ENCODE peak calls at places on chromosomes 5 and 9, in nine cellular contexts. One of them, this sample, is unnamed.

GRCh38 chr9:126696091-126696763 is 82.5 kb downstream of the LMX1B start:
- DNase-seq in GM12878: no peak
- DNase-seq in HCT116: no peak
- DNase-seq in K562: no peak
- DNase-seq in A549: no peak
- DNase-seq in SK-N-SH: peak
- DNase-seq in Panc1: no peak
- DNase-seq in HL-60: no peak
- DNase-seq in HepG2: no peak
- DNase-seq in this sample: no peak

GRCh38 chr5:82349651-82350050 is 71.5 kb upstream of the RPS23 start:
- DNase-seq in Panc1: no peak
- DNase-seq in HepG2: no peak
- DNase-seq in HL-60: no peak
- DNase-seq in A549: no peak
- DNase-seq in GM12878: no peak
- DNase-seq in SK-N-SH: peak
- DNase-seq in K562: peak
- DNase-seq in HCT116: no peak
- DNase-seq in this sample: peak

GRCh38 chr5:38556599-38557308 is at the start of gene LIFR:
- DNase-seq in Panc1: no peak
- DNase-seq in HCT116: peak
- DNase-seq in K562: peak
- DNase-seq in SK-N-SH: peak
- DNase-seq in A549: peak
- DNase-seq in GM12878: no peak
- DNase-seq in HepG2: peak
- DNase-seq in HL-60: no peak
- DNase-seq in this sample: peak

GRCh38 chr5:155772009-155772662 is 554.8 kb upstream of the SGCD start:
- DNase-seq in HL-60: no peak
- DNase-seq in Panc1: no peak
- DNase-seq in K562: no peak
- DNase-seq in GM12878: no peak
- DNase-seq in HCT116: no peak
- DNase-seq in A549: no peak
- DNase-seq in SK-N-SH: no peak
- DNase-seq in HepG2: no peak
- DNase-seq in this sample: peak

GRCh38 chr9:128485414-128485855 is 19.1 kb upstream of the GLE1 start:
- DNase-seq in K562: no peak
- DNase-seq in A549: no peak
- DNase-seq in SK-N-SH: no peak
- DNase-seq in HepG2: no peak
- DNase-seq in Panc1: no peak
- DNase-seq in HL-60: no peak
- DNase-seq in GM12878: no peak
- DNase-seq in HCT116: no peak
- DNase-seq in this sample: peak

GRCh38 chr9:3962467-3962866 is 337.4 kb downstream of the GLIS3 start:
- DNase-seq in SK-N-SH: no peak
- DNase-seq in GM12878: no peak
- DNase-seq in HL-60: no peak
- DNase-seq in A549: peak
- DNase-seq in HCT116: no peak
- DNase-seq in HepG2: peak
- DNase-seq in K562: no peak
- DNase-seq in Panc1: peak
- DNase-seq in this sample: no peak

GRCh38 chr9:133191989-133192388 is 17.1 kb downstream of the OBP2B start:
- DNase-seq in SK-N-SH: no peak
- DNase-seq in HCT116: no peak
- DNase-seq in Panc1: no peak
- DNase-seq in A549: no peak
- DNase-seq in GM12878: no peak
- DNase-seq in HL-60: no peak
- DNase-seq in K562: peak
- DNase-seq in HepG2: no peak
- DNase-seq in this sample: no peak

GRCh38 chr5:113213551-113213971 is 221.2 kb downstream of the TSSK1B start:
- DNase-seq in HCT116: no peak
- DNase-seq in HepG2: no peak
- DNase-seq in GM12878: no peak
- DNase-seq in SK-N-SH: no peak
- DNase-seq in HL-60: no peak
- DNase-seq in A549: no peak
- DNase-seq in Panc1: no peak
- DNase-seq in K562: no peak
- DNase-seq in this sample: no peak

GRCh38 chr5:17148481-17148880 is 69.0 kb upstream of the BASP1 start:
- DNase-seq in A549: no peak
- DNase-seq in HepG2: no peak
- DNase-seq in HL-60: no peak
- DNase-seq in Panc1: no peak
- DNase-seq in HCT116: no peak
- DNase-seq in SK-N-SH: no peak
- DNase-seq in K562: no peak
- DNase-seq in GM12878: no peak
- DNase-seq in this sample: no peak

GRCh38 chr5:13580058-13580457 is 364.4 kb downstream of the DNAH5 start:
- DNase-seq in SK-N-SH: no peak
- DNase-seq in HL-60: no peak
- DNase-seq in K562: no peak
- DNase-seq in A549: no peak
- DNase-seq in GM12878: no peak
- DNase-seq in HCT116: no peak
- DNase-seq in Panc1: no peak
- DNase-seq in HepG2: no peak
- DNase-seq in this sample: no peak

GRCh38 chr5:171606414-171607024 is 179.1 kb upstream of the SMIM23 start:
- DNase-seq in HepG2: no peak
- DNase-seq in HL-60: peak
- DNase-seq in GM12878: no peak
- DNase-seq in K562: peak
- DNase-seq in SK-N-SH: no peak
- DNase-seq in HCT116: peak
- DNase-seq in Panc1: no peak
- DNase-seq in A549: no peak
- DNase-seq in this sample: peak

GRCh38 chr9:118459832-118460425 is 755.7 kb downstream of the TLR4 start:
- DNase-seq in K562: no peak
- DNase-seq in HCT116: no peak
- DNase-seq in A549: no peak
- DNase-seq in Panc1: no peak
- DNase-seq in SK-N-SH: no peak
- DNase-seq in HepG2: no peak
- DNase-seq in HL-60: no peak
- DNase-seq in GM12878: no peak
- DNase-seq in this sample: no peak

DNA sequence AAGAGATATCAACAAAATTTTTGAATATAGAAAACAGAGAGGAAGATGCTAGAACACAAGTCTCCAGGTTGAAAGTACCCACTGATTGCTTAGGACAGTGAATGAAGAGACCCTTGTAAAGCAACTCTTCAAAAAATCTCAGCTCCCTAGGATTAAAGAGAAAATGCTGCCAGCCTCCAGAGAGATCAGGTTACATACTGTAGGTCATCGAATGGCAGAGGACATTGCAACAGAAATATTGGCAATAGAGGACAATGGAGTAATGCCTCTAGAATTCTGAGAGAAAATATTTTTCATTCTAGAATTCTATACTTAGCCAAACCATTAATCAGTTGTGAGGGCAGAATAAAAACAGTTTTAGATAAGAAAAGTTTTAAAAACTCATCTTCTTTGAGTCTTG is 43.1 kb upstream of the ELL2 start:
- DNase-seq in GM12878: no peak
- DNase-seq in A549: no peak
- DNase-seq in Panc1: no peak
- DNase-seq in SK-N-SH: no peak
- DNase-seq in HepG2: no peak
- DNase-seq in K562: no peak
- DNase-seq in HCT116: no peak
- DNase-seq in HL-60: no peak
- DNase-seq in this sample: no peak
- TF ChIP-seq REST in GM12878: no peak
- TF ChIP-seq REST in A549: no peak
- TF ChIP-seq REST in Panc1: no peak
- TF ChIP-seq REST in SK-N-SH: no peak
- TF ChIP-seq REST in HepG2: no peak
- TF ChIP-seq REST in K562: no peak
- TF ChIP-seq REST in HCT116: no peak
- TF ChIP-seq REST in HL-60: no peak
- TF ChIP-seq REST in this sample: no peak

GRCh38 chr5:6236858-6237481 is 141.4 kb downstream of the MED10 start:
- DNase-seq in A549: no peak
- DNase-seq in Panc1: no peak
- DNase-seq in SK-N-SH: no peak
- DNase-seq in HL-60: no peak
- DNase-seq in GM12878: peak
- DNase-seq in K562: no peak
- DNase-seq in HepG2: no peak
- DNase-seq in HCT116: no peak
- DNase-seq in this sample: no peak
- H3K4me3 ChIP-seq in A549: no peak
- H3K4me3 ChIP-seq in Panc1: no peak
- H3K4me3 ChIP-seq in SK-N-SH: no peak
- H3K4me3 ChIP-seq in HL-60: no peak
- H3K4me3 ChIP-seq in GM12878: no peak
- H3K4me3 ChIP-seq in K562: no peak
- H3K4me3 ChIP-seq in HepG2: no peak
- H3K4me3 ChIP-seq in HCT116: no peak
- H3K4me3 ChIP-seq in this sample: no peak

GRCh38 chr5:8905021-8905420 is 640.9 kb downstream of the SEMA5A start:
- DNase-seq in HL-60: no peak
- DNase-seq in Panc1: no peak
- DNase-seq in K562: no peak
- DNase-seq in GM12878: no peak
- DNase-seq in HCT116: no peak
- DNase-seq in A549: no peak
- DNase-seq in HepG2: no peak
- DNase-seq in SK-N-SH: no peak
- DNase-seq in this sample: no peak

GRCh38 chr5:8906303-8906967 is 639.4 kb downstream of the SEMA5A start:
- DNase-seq in A549: no peak
- DNase-seq in HL-60: no peak
- DNase-seq in GM12878: no peak
- DNase-seq in K562: no peak
- DNase-seq in Panc1: no peak
- DNase-seq in HCT116: no peak
- DNase-seq in HepG2: no peak
- DNase-seq in SK-N-SH: no peak
- DNase-seq in this sample: no peak

GRCh38 chr5:8908055-8908683 is 637.7 kb downstream of the SEMA5A start:
- DNase-seq in HepG2: no peak
- DNase-seq in K562: peak
- DNase-seq in Panc1: peak
- DNase-seq in SK-N-SH: peak
- DNase-seq in GM12878: no peak
- DNase-seq in HL-60: no peak
- DNase-seq in A549: peak
- DNase-seq in HCT116: no peak
- DNase-seq in this sample: peak

GRCh38 chr5:8912106-8912505 is 633.8 kb downstream of the SEMA5A start:
- DNase-seq in GM12878: no peak
- DNase-seq in A549: no peak
- DNase-seq in HL-60: no peak
- DNase-seq in K562: no peak
- DNase-seq in HepG2: no peak
- DNase-seq in SK-N-SH: no peak
- DNase-seq in Panc1: no peak
- DNase-seq in HCT116: no peak
- DNase-seq in this sample: no peak

GRCh38 chr5:8907168-8907868 is 638.6 kb downstream of the SEMA5A start:
- DNase-seq in A549: no peak
- DNase-seq in HL-60: no peak
- DNase-seq in HCT116: no peak
- DNase-seq in GM12878: no peak
- DNase-seq in Panc1: peak
- DNase-seq in SK-N-SH: no peak
- DNase-seq in K562: no peak
- DNase-seq in HepG2: no peak
- DNase-seq in this sample: no peak
- TF ChIP-seq CTCF in A549: no peak
- TF ChIP-seq CTCF in HL-60: no peak
- TF ChIP-seq CTCF in HCT116: no peak
- TF ChIP-seq CTCF in GM12878: no peak
- TF ChIP-seq CTCF in Panc1: no peak
- TF ChIP-seq CTCF in SK-N-SH: no peak
- TF ChIP-seq CTCF in K562: no peak
- TF ChIP-seq CTCF in HepG2: no peak
- TF ChIP-seq CTCF in this sample: no peak

GRCh38 chr9:27181381-27181780 is 72.4 kb downstream of the TEK start:
- DNase-seq in A549: no peak
- DNase-seq in HepG2: no peak
- DNase-seq in HL-60: no peak
- DNase-seq in K562: no peak
- DNase-seq in SK-N-SH: no peak
- DNase-seq in Panc1: no peak
- DNase-seq in HCT116: no peak
- DNase-seq in GM12878: no peak
- DNase-seq in this sample: no peak

GRCh38 chr9:27183151-27183550 is 74.1 kb downstream of the TEK start:
- DNase-seq in K562: no peak
- DNase-seq in Panc1: no peak
- DNase-seq in HL-60: no peak
- DNase-seq in HCT116: no peak
- DNase-seq in SK-N-SH: no peak
- DNase-seq in A549: no peak
- DNase-seq in HepG2: no peak
- DNase-seq in GM12878: no peak
- DNase-seq in this sample: no peak

GRCh38 chr9:27182421-27182820 is 73.4 kb downstream of the TEK start:
- DNase-seq in GM12878: no peak
- DNase-seq in SK-N-SH: no peak
- DNase-seq in HCT116: no peak
- DNase-seq in HL-60: no peak
- DNase-seq in HepG2: no peak
- DNase-seq in Panc1: no peak
- DNase-seq in A549: no peak
- DNase-seq in K562: no peak
- DNase-seq in this sample: no peak

GRCh38 chr9:27183701-27184100 is 74.7 kb downstream of the TEK start:
- DNase-seq in GM12878: no peak
- DNase-seq in HL-60: no peak
- DNase-seq in A549: no peak
- DNase-seq in K562: no peak
- DNase-seq in HepG2: no peak
- DNase-seq in HCT116: no peak
- DNase-seq in Panc1: no peak
- DNase-seq in SK-N-SH: no peak
- DNase-seq in this sample: no peak

GRCh38 chr9:27184556-27185351 is 75.7 kb downstream of the TEK start:
- DNase-seq in Panc1: no peak
- DNase-seq in SK-N-SH: no peak
- DNase-seq in GM12878: no peak
- DNase-seq in K562: no peak
- DNase-seq in HL-60: no peak
- DNase-seq in HCT116: no peak
- DNase-seq in HepG2: no peak
- DNase-seq in A549: no peak
- DNase-seq in this sample: no peak
- TF ChIP-seq REST in Panc1: no peak
- TF ChIP-seq REST in SK-N-SH: no peak
- TF ChIP-seq REST in GM12878: no peak
- TF ChIP-seq REST in K562: no peak
- TF ChIP-seq REST in HL-60: no peak
- TF ChIP-seq REST in HCT116: no peak
- TF ChIP-seq REST in HepG2: no peak
- TF ChIP-seq REST in A549: no peak
- TF ChIP-seq REST in this sample: no peak

GRCh38 chr5:43019293-43019614 is 20.9 kb downstream of the ANXA2R start:
- DNase-seq in HCT116: no peak
- DNase-seq in K562: no peak
- DNase-seq in Panc1: no peak
- DNase-seq in HepG2: no peak
- DNase-seq in GM12878: no peak
- DNase-seq in A549: no peak
- DNase-seq in SK-N-SH: no peak
- DNase-seq in HL-60: no peak
- DNase-seq in this sample: no peak
- H3K4me3 ChIP-seq in HCT116: peak
- H3K4me3 ChIP-seq in K562: no peak
- H3K4me3 ChIP-seq in Panc1: peak
- H3K4me3 ChIP-seq in HepG2: peak
- H3K4me3 ChIP-seq in GM12878: peak
- H3K4me3 ChIP-seq in A549: peak
- H3K4me3 ChIP-seq in SK-N-SH: peak
- H3K4me3 ChIP-seq in HL-60: peak
- H3K4me3 ChIP-seq in this sample: peak

This sample was measured in GM23338.